ENCODE peak calls at places on chromosomes 1 and 21, in ten cellular contexts. Q is A549, H is stomach, O is ovary, X is tibial nerve, R is transverse colon, D is suprapubic skin, U is K562, V is HepG2, A is H1. T is an unnamed sample.

GRCh38 chr1:24318988-24319863 is at the start of gene GRHL3:
- DNase-seq in X (no peak), V (no peak), Q (no peak), A (peak), U (no peak), H (peak), O (no peak), R (peak), D (no peak), T (no peak)

GRCh38 chr21:42237577-42237976 is 18.6 kb downstream of the ABCG1 start:
- DNase-seq in U (no peak), D (no peak), R (no peak), Q (no peak), O (no peak), A (no peak), V (no peak), X (no peak), H (no peak), T (no peak)

GRCh38 chr1:40944841-40945430 is 34.6 kb upstream of the CTPS1 start:
- DNase-seq in O (no peak), R (no peak), H (peak), A (no peak), D (no peak), U (no peak), X (no peak), Q (no peak), V (peak), T (peak)

GRCh38 chr1:204506091-204506968 is 9.9 kb upstream of the MDM4 start:
- DNase-seq in V (peak), H (peak), Q (peak), A (peak), D (peak), R (peak), U (peak), X (no peak), O (peak), T (peak)

GRCh38 chr1:2205191-2205952 is 10.8 kb upstream of the FAAP20 start:
- DNase-seq in Q (peak), D (peak), R (peak), U (peak), A (peak), H (peak), O (peak), X (peak), V (peak), T (peak)

GRCh38 chr1:204544321-204544720 is 28.1 kb downstream of the MDM4 start:
- DNase-seq in H (no peak), V (no peak), O (no peak), D (no peak), U (no peak), A (no peak), Q (no peak), X (no peak), R (no peak), T (no peak)

GRCh38 chr1:193278968-193279367 is 92.6 kb upstream of the B3GALT2 start:
- DNase-seq in O (no peak), A (no peak), H (no peak), V (no peak), Q (no peak), D (no peak), X (no peak), R (no peak), U (no peak), T (no peak)

GRCh38 chr1:54507033-54507432 is 41.0 kb upstream of the ACOT11 start:
- DNase-seq in H (no peak), U (no peak), A (no peak), Q (no peak), D (no peak), R (no peak), O (no peak), X (no peak), V (no peak), T (no peak)

GRCh38 chr1:234533975-234534876 is 55.2 kb upstream of the TARBP1 start:
- DNase-seq in R (peak), O (peak), U (no peak), H (peak), A (no peak), D (peak), V (no peak), Q (no peak), X (peak), T (peak)

GRCh38 chr1:95451054-95451453 is 217.0 kb downstream of the RWDD3 start:
- DNase-seq in V (peak), O (no peak), X (no peak), R (no peak), H (no peak), Q (peak), A (no peak), D (no peak), U (peak), T (no peak)

GRCh38 chr1:184258525-184258924 is 128.3 kb upstream of the C1orf21 start:
- DNase-seq in A (no peak), X (no peak), D (no peak), V (no peak), U (no peak), R (no peak), Q (no peak), H (no peak), O (no peak), T (no peak)

GRCh38 chr1:175178056-175178455 is 14.5 kb downstream of the KIAA0040 start:
- DNase-seq in Q (no peak), D (no peak), O (no peak), A (no peak), R (no peak), U (no peak), X (no peak), H (no peak), V (no peak), T (no peak)

GRCh38 chr1:29029652-29030051 is 94.1 kb downstream of the TMEM200B start:
- DNase-seq in V (no peak), Q (no peak), D (no peak), O (no peak), U (no peak), R (no peak), H (no peak), X (no peak), A (no peak), T (no peak)

GRCh38 chr21:42526379-42526727 is 12.7 kb downstream of the SLC37A1 start:
- DNase-seq in X (no peak), A (no peak), R (peak), H (peak), V (peak), D (peak), O (peak), U (no peak), Q (no peak), T (peak)

GRCh38 chr21:14916676-14917141 is 148.1 kb downstream of the NRIP1 start:
- DNase-seq in U (no peak), X (no peak), A (no peak), O (no peak), Q (no peak), V (no peak), R (peak), H (no peak), D (no peak), T (no peak)

GRCh38 chr21:45539046-45539795 is 3.0 kb downstream of the SLC19A1 start:
- DNase-seq in D (peak), A (no peak), U (no peak), V (no peak), X (peak), R (peak), H (peak), Q (no peak), O (peak), T (peak)

GRCh38 chr1:178243890-178244289 is 150.0 kb downstream of the RASAL2 start:
- DNase-seq in D (no peak), U (no peak), V (no peak), H (no peak), O (no peak), X (no peak), A (no peak), Q (no peak), R (no peak), T (no peak)

GRCh38 chr1:70504821-70505193 is 93.7 kb downstream of the CTH start:
- DNase-seq in V (no peak), A (no peak), D (no peak), R (peak), Q (no peak), O (no peak), X (no peak), H (no peak), U (no peak), T (peak)

GRCh38 chr1:217769768-217770167 is 138.6 kb downstream of the SPATA17 start:
- DNase-seq in A (no peak), U (no peak), R (no peak), D (no peak), X (no peak), H (no peak), O (no peak), V (no peak), Q (no peak), T (no peak)

GRCh38 chr21:28827422-28827821 is 165.3 kb downstream of the LTN1 start:
- DNase-seq in A (no peak), V (no peak), R (no peak), U (no peak), Q (no peak), X (no peak), O (no peak), H (no peak), D (no peak), T (no peak)

GRCh38 chr1:85061711-85062424 is 13.6 kb upstream of the MCOLN3 start:
- DNase-seq in R (peak), O (peak), Q (peak), H (peak), D (peak), X (peak), U (peak), A (peak), V (peak), T (peak)

GRCh38 chr1:56958526-56958925 is 7.3 kb downstream of the C8B start:
- DNase-seq in A (no peak), V (no peak), H (no peak), O (no peak), X (no peak), R (no peak), D (no peak), Q (no peak), U (no peak), T (no peak)

GRCh38 chr1:1899266-1899966 is 8.5 kb upstream of the GNB1 start:
- DNase-seq in U (no peak), Q (no peak), X (no peak), D (no peak), O (no peak), A (no peak), H (no peak), R (no peak), V (peak), T (no peak)

GRCh38 chr1:216758182-216758581 is 35.0 kb upstream of the ESRRG start:
- DNase-seq in Q (no peak), V (no peak), U (no peak), H (peak), D (no peak), A (no peak), O (no peak), R (no peak), X (no peak), T (no peak)

GRCh38 chr1:152962876-152963415 is 7.5 kb upstream of the SPRR4 start:
- DNase-seq in D (no peak), V (no peak), A (no peak), O (no peak), U (no peak), R (no peak), X (no peak), Q (no peak), H (no peak), T (no peak)

GRCh38 chr1:223147858-223148257 is 4.8 kb upstream of the TLR5 start:
- DNase-seq in D (no peak), Q (no peak), X (no peak), U (no peak), R (no peak), V (no peak), A (no peak), H (no peak), O (no peak), T (no peak)

GRCh38 chr1:108814343-108815125 is 42.4 kb downstream of the AKNAD1 start:
- DNase-seq in H (no peak), R (no peak), X (no peak), Q (no peak), U (peak), D (no peak), O (peak), A (no peak), V (no peak), T (no peak)

GRCh38 chr1:204367956-204368355 is 8.2 kb upstream of the PLEKHA6 start:
- DNase-seq in Q (no peak), D (no peak), A (no peak), V (no peak), O (no peak), R (no peak), H (no peak), X (no peak), U (no peak), T (no peak)

GRCh38 chr1:208837242-208837641 is 593.1 kb upstream of the PLXNA2 start:
- DNase-seq in R (no peak), D (no peak), O (no peak), H (no peak), Q (no peak), X (no peak), V (no peak), U (no peak), A (no peak), T (no peak)

GRCh38 chr1:228037401-228038386 is 30.9 kb downstream of the WNT3A start:
- DNase-seq in U (peak), D (peak), R (no peak), V (no peak), X (no peak), A (no peak), Q (no peak), O (no peak), H (peak), T (peak)

GRCh38 chr21:38289697-38290096 is 32.9 kb downstream of the KCNJ15 start:
- DNase-seq in U (no peak), X (no peak), H (no peak), R (peak), V (no peak), D (no peak), A (no peak), O (no peak), Q (no peak), T (peak)

GRCh38 chr1:226046240-226046639 is 16.3 kb upstream of the H3-3A start:
- DNase-seq in D (no peak), O (no peak), H (no peak), V (peak), A (no peak), U (no peak), R (peak), Q (peak), X (no peak), T (no peak)

GRCh38 chr1:152855661-152856060 is 4.1 kb upstream of the LCE7A start:
- DNase-seq in Q (no peak), X (no peak), U (no peak), D (no peak), H (no peak), V (no peak), A (no peak), O (no peak), R (no peak), T (no peak)

GRCh38 chr1:99886841-99887240 is 36.7 kb downstream of the AGL start:
- DNase-seq in D (no peak), O (no peak), A (no peak), Q (no peak), V (no peak), R (no peak), H (no peak), X (no peak), U (no peak), T (no peak)

GRCh38 chr1:36889846-36890245 is 144.5 kb downstream of the GRIK3 start:
- DNase-seq in Q (no peak), R (no peak), O (no peak), X (no peak), D (peak), V (no peak), H (peak), U (no peak), A (no peak), T (peak)
- TF ChIP-seq EP300 in Q (no peak), R (no peak), O (no peak), X (no peak), D (no peak), V (no peak), H (no peak), U (no peak), A (no peak), T (no peak)

DNA sequence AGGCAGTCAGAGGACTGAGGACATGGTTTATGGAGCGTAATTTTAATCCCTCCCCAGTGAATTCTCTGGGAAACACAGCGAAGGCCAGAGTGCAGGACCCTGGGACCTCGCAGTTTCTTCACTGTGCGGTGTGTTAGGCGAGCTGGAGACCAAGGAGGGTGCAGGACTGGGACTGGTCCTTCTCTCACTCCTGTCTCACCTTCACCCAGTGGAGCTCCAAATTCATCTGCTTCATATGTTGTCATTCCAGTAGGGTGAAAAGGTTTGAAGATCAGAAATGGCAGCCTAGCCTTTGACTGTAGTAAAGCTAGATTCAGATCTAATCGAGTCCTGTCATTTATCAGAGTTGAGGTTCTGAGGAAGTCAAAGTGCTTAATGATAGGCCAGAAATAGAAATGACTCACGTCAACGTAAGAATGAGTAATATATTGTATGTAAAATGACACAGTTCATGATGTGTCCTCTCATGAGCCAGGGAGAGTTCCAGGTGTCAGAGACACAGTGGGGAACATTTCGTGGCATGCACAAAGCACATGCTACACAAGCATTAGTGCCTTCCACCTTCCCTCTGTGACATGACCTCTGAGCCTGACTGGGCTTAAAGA is 647.5 kb downstream of the SMYD3 start:
- DNase-seq in Q (peak), V (no peak), U (no peak), O (no peak), H (no peak), A (no peak), X (no peak), R (no peak), D (no peak), T (no peak)
- H3K27ac ChIP-seq in Q (no peak), V (no peak), U (peak), O (no peak), H (no peak), A (no peak), X (no peak), R (no peak), D (no peak), T (no peak)

GRCh38 chr1:12125422-12126355 is 41.1 kb upstream of the TNFRSF1B start:
- DNase-seq in A (no peak), V (no peak), Q (no peak), R (no peak), U (peak), X (no peak), H (peak), D (no peak), O (no peak), T (no peak)

GRCh38 chr1:12126781-12127180 is 40.0 kb upstream of the TNFRSF1B start:
- DNase-seq in H (no peak), D (no peak), Q (no peak), X (no peak), R (no peak), V (no peak), A (no peak), U (no peak), O (no peak), T (no peak)

GRCh38 chr1:12124693-12125421 is 41.9 kb upstream of the TNFRSF1B start:
- DNase-seq in A (peak), X (peak), R (peak), V (peak), O (peak), Q (peak), U (peak), H (peak), D (peak), T (peak)

GRCh38 chr1:12123172-12123571 is 43.6 kb upstream of the TNFRSF1B start:
- DNase-seq in U (no peak), O (no peak), D (no peak), A (no peak), X (no peak), H (no peak), R (no peak), Q (no peak), V (no peak), T (no peak)

DNA sequence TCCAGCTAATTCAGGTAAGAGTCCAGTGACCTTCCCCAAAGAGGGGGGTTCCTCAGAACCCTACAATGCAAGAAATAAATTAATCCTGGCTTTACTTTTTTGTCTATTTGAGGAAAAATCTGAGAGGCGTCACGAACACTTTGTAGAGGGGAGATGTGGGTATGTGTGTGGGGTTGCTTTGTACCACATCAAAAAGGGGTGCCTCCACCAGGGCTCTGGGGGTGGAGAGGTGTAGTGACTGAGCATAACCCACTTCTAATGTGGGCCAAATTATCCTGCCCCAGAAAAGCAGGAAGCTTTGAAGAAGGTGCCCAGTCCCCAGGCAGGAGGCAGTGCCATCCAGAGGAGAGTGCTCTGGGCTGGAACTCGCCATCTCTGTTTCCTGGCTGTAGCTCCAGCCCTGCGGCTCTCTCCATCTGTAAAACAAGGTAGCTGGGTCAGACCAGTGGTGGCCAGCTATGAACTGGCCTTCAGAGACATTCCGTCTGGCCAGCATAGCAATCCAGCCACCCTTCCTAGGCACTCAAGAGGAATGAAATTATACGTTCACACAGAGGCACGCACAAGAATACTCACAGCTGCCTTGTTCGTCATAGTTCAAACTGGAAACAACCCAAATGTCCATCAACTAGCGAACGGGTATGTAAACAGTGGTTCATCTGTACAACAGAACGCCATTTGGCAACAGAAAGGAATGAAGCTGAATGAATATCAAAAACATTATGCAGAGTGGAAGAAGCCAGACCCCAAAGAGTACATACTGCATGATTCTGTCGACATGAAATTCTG is 45.4 kb upstream of the TNFRSF1B start:
- DNase-seq in Q (no peak), H (no peak), X (no peak), O (no peak), D (no peak), U (no peak), R (no peak), A (no peak), V (no peak), T (no peak)
- TF ChIP-seq EP300 in Q (no peak), H (peak), X (no peak), O (no peak), D (peak), U (no peak), R (no peak), A (no peak), V (no peak), T (peak)

GRCh38 chr1:19079983-19080472 is 123.6 kb upstream of the IFFO2 start:
- DNase-seq in V (peak), O (no peak), D (no peak), Q (peak), H (peak), A (no peak), R (no peak), U (no peak), X (no peak), T (no peak)
- H3K27ac ChIP-seq in V (peak), O (no peak), D (peak), Q (peak), H (peak), A (no peak), R (peak), U (no peak), X (no peak), T (no peak)